ENCODE peak calls at places on chromosomes 13 and 19, in seven cellular contexts. J, N, X, S, B, W and A are unnamed samples.

GRCh38 chr13:98997051-98997730 is 19.3 kb upstream of the DOCK9 start:
- DNase-seq in X (no peak), J (no peak), W (no peak), B (no peak), S (no peak), N (no peak), A (no peak)

GRCh38 chr13:75376792-75377402 is 105.1 kb downstream of the TBC1D4 start:
- DNase-seq in S (no peak), X (no peak), N (no peak), B (no peak), W (no peak), J (no peak), A (no peak)

GRCh38 chr13:36674337-36675212 is 755 bp downstream of the SERTM1 start:
- DNase-seq in S (no peak), X (no peak), J (no peak), B (no peak), W (no peak), N (no peak), A (no peak)

GRCh38 chr19:7395360-7395781 is 46.6 kb downstream of the ARHGEF18 start:
- DNase-seq in B (no peak), J (peak; percentile 20), W (no peak), X (no peak), N (no peak), S (no peak), A (no peak)

GRCh38 chr19:13841339-13842293 is 35.3 kb upstream of the NANOS3 start:
- DNase-seq in X (peak; percentile 70), N (no peak), W (no peak), J (no peak), S (no peak), B (no peak), A (no peak)

GRCh38 chr19:38434549-38435051 is 1.1 kb downstream of the RYR1 start:
- DNase-seq in X (peak; percentile 41), N (no peak), B (peak; percentile 79), W (no peak), S (no peak), J (no peak), A (no peak)

GRCh38 chr19:38686530-38686888 is 39.1 kb downstream of the ACTN4 start:
- DNase-seq in J (no peak), N (peak; percentile 35), S (no peak), W (no peak), X (no peak), B (peak; percentile 31), A (peak; percentile 31)

GRCh38 chr13:42574435-42575311 is 721 bp downstream of the TNFSF11 start:
- DNase-seq in X (no peak), B (no peak), J (no peak), W (peak; percentile 7), N (no peak), S (no peak), A (peak; percentile 41)

GRCh38 chr19:10408511-10409291 is 5.4 kb upstream of the CDC37 start:
- DNase-seq in B (peak; percentile 37), S (no peak), N (no peak), W (no peak), J (peak; percentile 77), X (no peak), A (peak; percentile 63)

GRCh38 chr13:21583496-21583895 is 20.5 kb downstream of the MICU2 start:
- DNase-seq in J (no peak), S (peak; percentile 66), B (no peak), X (no peak), N (no peak), W (no peak), A (no peak)

GRCh38 chr13:95660981-95661581 is 15.9 kb upstream of the DNAJC3 start:
- DNase-seq in W (peak; percentile 54), S (peak; percentile 50), J (peak; percentile 21), N (no peak), B (peak; percentile 51), X (no peak), A (no peak)

GRCh38 chr19:21838646-21839045 is 2.7 kb upstream of the ZNF43 start:
- DNase-seq in J (no peak), N (no peak), W (no peak), S (peak; percentile 65), X (no peak), B (no peak), A (no peak)

GRCh38 chr19:50264483-50265186 is 61.2 kb downstream of the MYH14 start:
- DNase-seq in N (no peak), X (no peak), B (no peak), S (no peak), W (no peak), J (no peak), A (no peak)

GRCh38 chr13:75633285-75633684 is 2.8 kb upstream of the LMO7 start:
- DNase-seq in N (no peak), S (peak; percentile 97), J (no peak), B (no peak), X (no peak), W (peak; percentile 29), A (no peak)

GRCh38 chr19:42422576-42423461 is 4.4 kb downstream of the LIPE start:
- DNase-seq in S (no peak), N (peak; percentile 56), B (no peak), X (no peak), J (no peak), W (peak; percentile 71), A (peak; percentile 21)

GRCh38 chr13:35086667-35087066 is 144.6 kb downstream of the NBEA start:
- DNase-seq in S (no peak), W (peak; percentile 66), B (no peak), N (no peak), X (no peak), J (no peak), A (no peak)

GRCh38 chr13:40060318-40061007 is 405.0 kb downstream of the COG6 start:
- DNase-seq in B (no peak), W (peak; percentile 98), J (no peak), N (no peak), S (no peak), X (no peak), A (no peak)

GRCh38 chr13:50512602-50513527 is 330.6 kb downstream of the DLEU7 start:
- DNase-seq in J (peak; percentile 90), W (no peak), N (peak; percentile 14), X (peak; percentile 65), S (peak; percentile 61), B (no peak), A (peak; percentile 27)

GRCh38 chr19:45574526-45574925 is 10.1 kb downstream of the OPA3 start:
- DNase-seq in B (no peak), W (no peak), S (no peak), N (no peak), J (no peak), X (no peak), A (no peak)

GRCh38 chr13:112129557-112129956 is 62.6 kb downstream of the SOX1 start:
- DNase-seq in X (no peak), J (no peak), B (no peak), N (no peak), W (no peak), S (no peak), A (no peak)

GRCh38 chr13:39263033-39263432 is 224.8 kb downstream of the NHLRC3 start:
- DNase-seq in W (peak; percentile 54), N (no peak), X (peak; percentile 41), B (peak; percentile 42), S (peak; percentile 23), J (peak; percentile 16), A (no peak)

GRCh38 chr19:16457195-16457953 is 14.4 kb downstream of the EPS15L1 start:
- DNase-seq in S (peak; percentile 26), J (no peak), B (peak; percentile 51), X (peak; percentile 45), N (no peak), W (peak; percentile 24), A (no peak)

DNA sequence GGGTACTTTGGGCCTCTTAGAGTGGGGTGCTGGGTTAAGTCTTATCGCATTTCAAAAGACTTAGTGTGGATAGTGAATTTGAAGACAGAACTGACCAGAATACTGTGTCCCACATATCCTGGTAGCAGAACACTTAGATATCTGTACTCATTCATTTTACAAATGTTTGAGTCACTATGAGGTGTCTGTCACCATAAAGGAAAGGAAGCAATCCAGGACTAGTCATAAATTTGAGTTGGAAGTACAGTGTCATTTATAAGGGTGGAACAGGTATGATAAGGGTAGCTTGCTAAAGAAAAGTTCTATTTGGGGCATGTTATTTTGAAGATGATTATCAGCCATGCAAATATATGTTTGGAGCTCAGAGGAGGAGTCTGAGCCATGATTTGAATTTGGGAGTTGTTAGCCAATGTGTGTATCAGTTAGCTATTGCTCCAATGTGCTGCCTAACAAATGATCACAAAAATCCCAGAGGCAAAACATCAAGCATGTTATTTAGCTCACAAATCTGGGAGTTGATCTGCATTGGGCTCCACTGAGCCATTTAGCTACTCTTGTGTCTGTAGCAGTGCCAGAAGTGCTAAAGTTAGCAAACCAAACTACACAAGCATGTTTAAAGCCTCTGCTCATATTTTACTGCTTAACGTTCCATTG is 20.3 kb downstream of the ZNF699 start:
- DNase-seq in N (no peak), B (no peak), X (no peak), S (no peak), J (no peak), W (no peak), A (no peak)
- H3K27me3 ChIP-seq in N (no peaks in the 10 kb centered on the region), B (no peaks in the 10 kb centered on the region), X (no peaks in the 10 kb centered on the region), S (no peaks in the 10 kb centered on the region), J (no peaks in the 10 kb centered on the region), W (no peaks in the 10 kb centered on the region), A (no peaks in the 10 kb centered on the region)

DNA sequence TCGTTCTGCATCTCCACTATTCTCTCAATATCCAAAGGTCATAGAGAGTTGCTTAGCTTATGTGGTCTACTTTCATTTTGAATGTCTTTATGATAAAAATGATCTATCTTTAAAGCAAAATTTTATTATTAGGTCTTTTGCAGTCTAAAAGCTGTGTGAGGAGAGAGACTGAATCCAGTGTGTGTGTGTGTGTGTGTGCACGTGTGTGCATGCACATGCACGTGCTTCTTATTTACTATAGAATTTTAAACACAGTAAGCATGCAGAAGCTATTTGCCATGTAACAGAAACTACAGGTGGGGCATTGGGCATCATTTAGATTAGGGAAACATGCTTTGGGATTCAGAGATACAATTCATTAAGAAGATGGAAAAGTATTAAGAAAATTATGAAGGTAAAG is 136.0 kb upstream of the SPRY2 start:
- DNase-seq in W (no peak), N (no peak), X (no peak), S (no peak), B (no peak), J (no peak), A (no peak)
- H3K27me3 ChIP-seq in W (no peaks in the 10 kb centered on the region), N (no peaks in the 10 kb centered on the region), X (no peaks in the 10 kb centered on the region), S (no peaks in the 10 kb centered on the region), B (no peaks in the 10 kb centered on the region), J (no peaks in the 10 kb centered on the region), A (no peaks in the 10 kb centered on the region)

GRCh38 chr19:55717251-55717650 is 21.0 kb downstream of the NLRP9 start:
- DNase-seq in B (no peak), N (no peak), W (no peak), S (no peak), J (no peak), X (no peak), A (no peak)
- H3K27me3 ChIP-seq in B (peaks cover 64% of the 10 kb centered on the region), N (peaks cover 20% of the 10 kb centered on the region), W (no peaks in the 10 kb centered on the region), S (no peaks in the 10 kb centered on the region), J (peaks cover 4% of the 10 kb centered on the region), X (peaks cover 24% of the 10 kb centered on the region), A (no peaks in the 10 kb centered on the region)

DNA sequence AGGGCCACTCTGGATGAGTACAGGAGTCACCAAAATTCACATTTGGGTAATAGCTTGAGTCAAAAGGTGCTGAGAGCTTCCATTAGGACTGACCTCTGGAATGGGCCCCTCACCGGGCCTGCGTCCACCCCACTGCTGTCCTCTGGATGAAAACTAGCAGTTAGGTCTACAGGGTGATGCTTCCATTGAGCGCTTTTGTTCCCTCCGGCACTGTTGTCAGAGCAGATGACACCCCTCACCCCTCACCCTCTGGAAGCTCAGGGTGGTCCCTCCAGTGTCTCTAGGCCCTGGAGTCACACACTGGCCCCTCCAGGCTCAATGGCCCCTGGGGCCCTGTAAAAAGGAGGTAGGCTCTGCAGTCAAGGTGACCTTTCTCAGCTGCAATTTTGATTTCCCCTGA is 187.8 kb upstream of the GPR12 start:
- DNase-seq in S (no peak), X (no peak), B (no peak), J (no peak), N (no peak), W (no peak), A (no peak)
- H3K27me3 ChIP-seq in S (peaks cover 8% of the 10 kb centered on the region), X (no peaks in the 10 kb centered on the region), B (no peaks in the 10 kb centered on the region), J (peaks cover 12% of the 10 kb centered on the region), N (no peaks in the 10 kb centered on the region), W (no peaks in the 10 kb centered on the region), A (no peaks in the 10 kb centered on the region)

GRCh38 chr13:102698649-102698980 is 3.8 kb upstream of the METTL21C start:
- DNase-seq in W (no peak), N (no peak), J (no peak), X (no peak), S (no peak), B (no peak), A (no peak)
- H3K27me3 ChIP-seq in W (no peaks in the 10 kb centered on the region), N (no peaks in the 10 kb centered on the region), J (peaks cover 6% of the 10 kb centered on the region), X (no peaks in the 10 kb centered on the region), S (peaks cover 28% of the 10 kb centered on the region), B (no peaks in the 10 kb centered on the region), A (no peaks in the 10 kb centered on the region)